ENCODE peak calls at places on chromosomes 5 and 9, in seven cellular contexts. One of them, this sample, is unnamed.

GRCh38 chr5:71697967-71698366 is 21.1 kb upstream of the CARTPT start:
- DNase-seq in ELF-1: peak
- DNase-seq in HEK293T: peak
- DNase-seq in activated gamma-delta T cell treated with Interleukin-2 at 50 U/mL for 16 hours: no peak
- DNase-seq in stimulated activated CD8-positive, alpha-beta memory T cell treated with anti-CD3 and anti-CD28 coated beads, Interleukin-12 subunit alpha, Interleukin-12 subunit beta, amount 100 ng/mL, for 4 hours: no peak
- DNase-seq in activated T-helper 1 cell treated with Interleukin-2 at 50 U/mL for 16 hours: no peak
- DNase-seq in stimulated activated CD4-positive, alpha-beta T cell treated with anti-CD3 and anti-CD28 coated beads, Interleukin-4, amount 100 ng/mL, for 48 hours: no peak
- DNase-seq in this sample: no peak

GRCh38 chr5:77851229-77852067 is 75.3 kb upstream of the TBCA start:
- DNase-seq in stimulated activated CD8-positive, alpha-beta memory T cell treated with anti-CD3 and anti-CD28 coated beads, Interleukin-12 subunit alpha, Interleukin-12 subunit beta, amount 100 ng/mL, for 4 hours: no peak
- DNase-seq in HEK293T: peak
- DNase-seq in ELF-1: peak
- DNase-seq in activated T-helper 1 cell treated with Interleukin-2 at 50 U/mL for 16 hours: no peak
- DNase-seq in stimulated activated CD4-positive, alpha-beta T cell treated with anti-CD3 and anti-CD28 coated beads, Interleukin-4, amount 100 ng/mL, for 48 hours: no peak
- DNase-seq in activated gamma-delta T cell treated with Interleukin-2 at 50 U/mL for 16 hours: no peak
- DNase-seq in this sample: no peak

GRCh38 chr9:97382099-97382718 is 29.7 kb upstream of the TDRD7 start:
- DNase-seq in stimulated activated CD4-positive, alpha-beta T cell treated with anti-CD3 and anti-CD28 coated beads, Interleukin-4, amount 100 ng/mL, for 48 hours: no peak
- DNase-seq in activated T-helper 1 cell treated with Interleukin-2 at 50 U/mL for 16 hours: no peak
- DNase-seq in HEK293T: no peak
- DNase-seq in stimulated activated CD8-positive, alpha-beta memory T cell treated with anti-CD3 and anti-CD28 coated beads, Interleukin-12 subunit alpha, Interleukin-12 subunit beta, amount 100 ng/mL, for 4 hours: no peak
- DNase-seq in activated gamma-delta T cell treated with Interleukin-2 at 50 U/mL for 16 hours: no peak
- DNase-seq in ELF-1: no peak
- DNase-seq in this sample: no peak

GRCh38 chr5:19531374-19531952 is 456.5 kb downstream of the CDH18 start:
- DNase-seq in ELF-1: no peak
- DNase-seq in HEK293T: no peak
- DNase-seq in stimulated activated CD4-positive, alpha-beta T cell treated with anti-CD3 and anti-CD28 coated beads, Interleukin-4, amount 100 ng/mL, for 48 hours: no peak
- DNase-seq in activated T-helper 1 cell treated with Interleukin-2 at 50 U/mL for 16 hours: no peak
- DNase-seq in stimulated activated CD8-positive, alpha-beta memory T cell treated with anti-CD3 and anti-CD28 coated beads, Interleukin-12 subunit alpha, Interleukin-12 subunit beta, amount 100 ng/mL, for 4 hours: no peak
- DNase-seq in activated gamma-delta T cell treated with Interleukin-2 at 50 U/mL for 16 hours: no peak
- DNase-seq in this sample: no peak

GRCh38 chr5:88727705-88728313 is 155.2 kb downstream of the MEF2C start:
- DNase-seq in HEK293T: no peak
- DNase-seq in stimulated activated CD4-positive, alpha-beta T cell treated with anti-CD3 and anti-CD28 coated beads, Interleukin-4, amount 100 ng/mL, for 48 hours: no peak
- DNase-seq in stimulated activated CD8-positive, alpha-beta memory T cell treated with anti-CD3 and anti-CD28 coated beads, Interleukin-12 subunit alpha, Interleukin-12 subunit beta, amount 100 ng/mL, for 4 hours: no peak
- DNase-seq in activated gamma-delta T cell treated with Interleukin-2 at 50 U/mL for 16 hours: no peak
- DNase-seq in activated T-helper 1 cell treated with Interleukin-2 at 50 U/mL for 16 hours: no peak
- DNase-seq in ELF-1: no peak
- DNase-seq in this sample: peak

GRCh38 chr5:100647461-100648230 is 112.5 kb downstream of the FAM174A start:
- DNase-seq in stimulated activated CD8-positive, alpha-beta memory T cell treated with anti-CD3 and anti-CD28 coated beads, Interleukin-12 subunit alpha, Interleukin-12 subunit beta, amount 100 ng/mL, for 4 hours: no peak
- DNase-seq in activated T-helper 1 cell treated with Interleukin-2 at 50 U/mL for 16 hours: no peak
- DNase-seq in HEK293T: peak
- DNase-seq in stimulated activated CD4-positive, alpha-beta T cell treated with anti-CD3 and anti-CD28 coated beads, Interleukin-4, amount 100 ng/mL, for 48 hours: no peak
- DNase-seq in activated gamma-delta T cell treated with Interleukin-2 at 50 U/mL for 16 hours: no peak
- DNase-seq in ELF-1: no peak
- DNase-seq in this sample: no peak

GRCh38 chr9:114385412-114386181 is 2.2 kb downstream of the AKNA start:
- DNase-seq in ELF-1: peak
- DNase-seq in stimulated activated CD4-positive, alpha-beta T cell treated with anti-CD3 and anti-CD28 coated beads, Interleukin-4, amount 100 ng/mL, for 48 hours: peak
- DNase-seq in activated gamma-delta T cell treated with Interleukin-2 at 50 U/mL for 16 hours: peak
- DNase-seq in activated T-helper 1 cell treated with Interleukin-2 at 50 U/mL for 16 hours: peak
- DNase-seq in HEK293T: no peak
- DNase-seq in stimulated activated CD8-positive, alpha-beta memory T cell treated with anti-CD3 and anti-CD28 coated beads, Interleukin-12 subunit alpha, Interleukin-12 subunit beta, amount 100 ng/mL, for 4 hours: peak
- DNase-seq in this sample: peak

GRCh38 chr5:39420482-39421145 is 4.2 kb downstream of the DAB2 start:
- DNase-seq in ELF-1: peak
- DNase-seq in HEK293T: no peak
- DNase-seq in stimulated activated CD4-positive, alpha-beta T cell treated with anti-CD3 and anti-CD28 coated beads, Interleukin-4, amount 100 ng/mL, for 48 hours: no peak
- DNase-seq in activated gamma-delta T cell treated with Interleukin-2 at 50 U/mL for 16 hours: no peak
- DNase-seq in stimulated activated CD8-positive, alpha-beta memory T cell treated with anti-CD3 and anti-CD28 coated beads, Interleukin-12 subunit alpha, Interleukin-12 subunit beta, amount 100 ng/mL, for 4 hours: no peak
- DNase-seq in activated T-helper 1 cell treated with Interleukin-2 at 50 U/mL for 16 hours: no peak
- DNase-seq in this sample: no peak

GRCh38 chr9:107422189-107422802 is 67.3 kb downstream of the KLF4 start:
- DNase-seq in activated T-helper 1 cell treated with Interleukin-2 at 50 U/mL for 16 hours: no peak
- DNase-seq in activated gamma-delta T cell treated with Interleukin-2 at 50 U/mL for 16 hours: no peak
- DNase-seq in stimulated activated CD4-positive, alpha-beta T cell treated with anti-CD3 and anti-CD28 coated beads, Interleukin-4, amount 100 ng/mL, for 48 hours: peak
- DNase-seq in HEK293T: peak
- DNase-seq in stimulated activated CD8-positive, alpha-beta memory T cell treated with anti-CD3 and anti-CD28 coated beads, Interleukin-12 subunit alpha, Interleukin-12 subunit beta, amount 100 ng/mL, for 4 hours: no peak
- DNase-seq in ELF-1: peak
- DNase-seq in this sample: peak

GRCh38 chr5:143509758-143510221 is 106.3 kb upstream of the NR3C1 start:
- DNase-seq in activated gamma-delta T cell treated with Interleukin-2 at 50 U/mL for 16 hours: no peak
- DNase-seq in activated T-helper 1 cell treated with Interleukin-2 at 50 U/mL for 16 hours: no peak
- DNase-seq in HEK293T: no peak
- DNase-seq in ELF-1: no peak
- DNase-seq in stimulated activated CD4-positive, alpha-beta T cell treated with anti-CD3 and anti-CD28 coated beads, Interleukin-4, amount 100 ng/mL, for 48 hours: no peak
- DNase-seq in stimulated activated CD8-positive, alpha-beta memory T cell treated with anti-CD3 and anti-CD28 coated beads, Interleukin-12 subunit alpha, Interleukin-12 subunit beta, amount 100 ng/mL, for 4 hours: no peak
- DNase-seq in this sample: no peak

GRCh38 chr9:14923701-14924100 is 13.5 kb upstream of the FREM1 start:
- DNase-seq in stimulated activated CD8-positive, alpha-beta memory T cell treated with anti-CD3 and anti-CD28 coated beads, Interleukin-12 subunit alpha, Interleukin-12 subunit beta, amount 100 ng/mL, for 4 hours: no peak
- DNase-seq in stimulated activated CD4-positive, alpha-beta T cell treated with anti-CD3 and anti-CD28 coated beads, Interleukin-4, amount 100 ng/mL, for 48 hours: no peak
- DNase-seq in activated gamma-delta T cell treated with Interleukin-2 at 50 U/mL for 16 hours: no peak
- DNase-seq in ELF-1: no peak
- DNase-seq in HEK293T: no peak
- DNase-seq in activated T-helper 1 cell treated with Interleukin-2 at 50 U/mL for 16 hours: no peak
- DNase-seq in this sample: no peak

GRCh38 chr5:177169271-177169670 is 35.7 kb downstream of the NSD1 start:
- DNase-seq in ELF-1: no peak
- DNase-seq in stimulated activated CD8-positive, alpha-beta memory T cell treated with anti-CD3 and anti-CD28 coated beads, Interleukin-12 subunit alpha, Interleukin-12 subunit beta, amount 100 ng/mL, for 4 hours: no peak
- DNase-seq in activated gamma-delta T cell treated with Interleukin-2 at 50 U/mL for 16 hours: no peak
- DNase-seq in stimulated activated CD4-positive, alpha-beta T cell treated with anti-CD3 and anti-CD28 coated beads, Interleukin-4, amount 100 ng/mL, for 48 hours: no peak
- DNase-seq in HEK293T: no peak
- DNase-seq in activated T-helper 1 cell treated with Interleukin-2 at 50 U/mL for 16 hours: no peak
- DNase-seq in this sample: no peak

GRCh38 chr9:14058078-14058688 is 255.8 kb downstream of the NFIB start:
- DNase-seq in stimulated activated CD8-positive, alpha-beta memory T cell treated with anti-CD3 and anti-CD28 coated beads, Interleukin-12 subunit alpha, Interleukin-12 subunit beta, amount 100 ng/mL, for 4 hours: no peak
- DNase-seq in activated gamma-delta T cell treated with Interleukin-2 at 50 U/mL for 16 hours: no peak
- DNase-seq in stimulated activated CD4-positive, alpha-beta T cell treated with anti-CD3 and anti-CD28 coated beads, Interleukin-4, amount 100 ng/mL, for 48 hours: no peak
- DNase-seq in activated T-helper 1 cell treated with Interleukin-2 at 50 U/mL for 16 hours: no peak
- DNase-seq in HEK293T: no peak
- DNase-seq in ELF-1: no peak
- DNase-seq in this sample: no peak

GRCh38 chr5:74673011-74673790 is 11.8 kb upstream of the HEXB start:
- DNase-seq in stimulated activated CD8-positive, alpha-beta memory T cell treated with anti-CD3 and anti-CD28 coated beads, Interleukin-12 subunit alpha, Interleukin-12 subunit beta, amount 100 ng/mL, for 4 hours: no peak
- DNase-seq in activated gamma-delta T cell treated with Interleukin-2 at 50 U/mL for 16 hours: no peak
- DNase-seq in HEK293T: no peak
- DNase-seq in ELF-1: no peak
- DNase-seq in stimulated activated CD4-positive, alpha-beta T cell treated with anti-CD3 and anti-CD28 coated beads, Interleukin-4, amount 100 ng/mL, for 48 hours: no peak
- DNase-seq in activated T-helper 1 cell treated with Interleukin-2 at 50 U/mL for 16 hours: no peak
- DNase-seq in this sample: peak

GRCh38 chr5:127849891-127850290 is 146.7 kb downstream of the CCDC192 start:
- DNase-seq in activated T-helper 1 cell treated with Interleukin-2 at 50 U/mL for 16 hours: no peak
- DNase-seq in stimulated activated CD8-positive, alpha-beta memory T cell treated with anti-CD3 and anti-CD28 coated beads, Interleukin-12 subunit alpha, Interleukin-12 subunit beta, amount 100 ng/mL, for 4 hours: no peak
- DNase-seq in activated gamma-delta T cell treated with Interleukin-2 at 50 U/mL for 16 hours: no peak
- DNase-seq in HEK293T: no peak
- DNase-seq in stimulated activated CD4-positive, alpha-beta T cell treated with anti-CD3 and anti-CD28 coated beads, Interleukin-4, amount 100 ng/mL, for 48 hours: no peak
- DNase-seq in ELF-1: peak
- DNase-seq in this sample: no peak

GRCh38 chr9:133616643-133617405 is 7.6 kb upstream of the FAM163B start:
- DNase-seq in stimulated activated CD4-positive, alpha-beta T cell treated with anti-CD3 and anti-CD28 coated beads, Interleukin-4, amount 100 ng/mL, for 48 hours: no peak
- DNase-seq in stimulated activated CD8-positive, alpha-beta memory T cell treated with anti-CD3 and anti-CD28 coated beads, Interleukin-12 subunit alpha, Interleukin-12 subunit beta, amount 100 ng/mL, for 4 hours: no peak
- DNase-seq in HEK293T: no peak
- DNase-seq in activated gamma-delta T cell treated with Interleukin-2 at 50 U/mL for 16 hours: no peak
- DNase-seq in ELF-1: no peak
- DNase-seq in activated T-helper 1 cell treated with Interleukin-2 at 50 U/mL for 16 hours: no peak
- DNase-seq in this sample: no peak

GRCh38 chr9:19464061-19464763 is 55.4 kb downstream of the ACER2 start:
- DNase-seq in stimulated activated CD8-positive, alpha-beta memory T cell treated with anti-CD3 and anti-CD28 coated beads, Interleukin-12 subunit alpha, Interleukin-12 subunit beta, amount 100 ng/mL, for 4 hours: no peak
- DNase-seq in HEK293T: no peak
- DNase-seq in activated gamma-delta T cell treated with Interleukin-2 at 50 U/mL for 16 hours: no peak
- DNase-seq in activated T-helper 1 cell treated with Interleukin-2 at 50 U/mL for 16 hours: no peak
- DNase-seq in ELF-1: no peak
- DNase-seq in stimulated activated CD4-positive, alpha-beta T cell treated with anti-CD3 and anti-CD28 coated beads, Interleukin-4, amount 100 ng/mL, for 48 hours: no peak
- DNase-seq in this sample: no peak

GRCh38 chr9:122261469-122261881 is 3.2 kb downstream of the RBM18 start:
- DNase-seq in activated gamma-delta T cell treated with Interleukin-2 at 50 U/mL for 16 hours: no peak
- DNase-seq in stimulated activated CD8-positive, alpha-beta memory T cell treated with anti-CD3 and anti-CD28 coated beads, Interleukin-12 subunit alpha, Interleukin-12 subunit beta, amount 100 ng/mL, for 4 hours: no peak
- DNase-seq in ELF-1: no peak
- DNase-seq in HEK293T: no peak
- DNase-seq in stimulated activated CD4-positive, alpha-beta T cell treated with anti-CD3 and anti-CD28 coated beads, Interleukin-4, amount 100 ng/mL, for 48 hours: no peak
- DNase-seq in activated T-helper 1 cell treated with Interleukin-2 at 50 U/mL for 16 hours: no peak
- DNase-seq in this sample: no peak

GRCh38 chr9:133489253-133490190 is 10.6 kb upstream of the SLC2A6 start:
- DNase-seq in stimulated activated CD4-positive, alpha-beta T cell treated with anti-CD3 and anti-CD28 coated beads, Interleukin-4, amount 100 ng/mL, for 48 hours: no peak
- DNase-seq in ELF-1: no peak
- DNase-seq in stimulated activated CD8-positive, alpha-beta memory T cell treated with anti-CD3 and anti-CD28 coated beads, Interleukin-12 subunit alpha, Interleukin-12 subunit beta, amount 100 ng/mL, for 4 hours: no peak
- DNase-seq in activated T-helper 1 cell treated with Interleukin-2 at 50 U/mL for 16 hours: no peak
- DNase-seq in activated gamma-delta T cell treated with Interleukin-2 at 50 U/mL for 16 hours: no peak
- DNase-seq in HEK293T: no peak
- DNase-seq in this sample: no peak

GRCh38 chr5:5191906-5192305 is 51.8 kb downstream of the ADAMTS16 start:
- DNase-seq in stimulated activated CD8-positive, alpha-beta memory T cell treated with anti-CD3 and anti-CD28 coated beads, Interleukin-12 subunit alpha, Interleukin-12 subunit beta, amount 100 ng/mL, for 4 hours: no peak
- DNase-seq in stimulated activated CD4-positive, alpha-beta T cell treated with anti-CD3 and anti-CD28 coated beads, Interleukin-4, amount 100 ng/mL, for 48 hours: no peak
- DNase-seq in HEK293T: no peak
- DNase-seq in ELF-1: no peak
- DNase-seq in activated gamma-delta T cell treated with Interleukin-2 at 50 U/mL for 16 hours: no peak
- DNase-seq in activated T-helper 1 cell treated with Interleukin-2 at 50 U/mL for 16 hours: no peak
- DNase-seq in this sample: no peak

GRCh38 chr5:26569929-26570258 is 468.5 kb downstream of the CDH9 start:
- DNase-seq in stimulated activated CD8-positive, alpha-beta memory T cell treated with anti-CD3 and anti-CD28 coated beads, Interleukin-12 subunit alpha, Interleukin-12 subunit beta, amount 100 ng/mL, for 4 hours: no peak
- DNase-seq in stimulated activated CD4-positive, alpha-beta T cell treated with anti-CD3 and anti-CD28 coated beads, Interleukin-4, amount 100 ng/mL, for 48 hours: no peak
- DNase-seq in HEK293T: no peak
- DNase-seq in activated gamma-delta T cell treated with Interleukin-2 at 50 U/mL for 16 hours: no peak
- DNase-seq in ELF-1: no peak
- DNase-seq in activated T-helper 1 cell treated with Interleukin-2 at 50 U/mL for 16 hours: no peak
- DNase-seq in this sample: no peak

GRCh38 chr9:19101203-19101602 is 1.5 kb downstream of the HAUS6 start:
- DNase-seq in HEK293T: no peak
- DNase-seq in stimulated activated CD8-positive, alpha-beta memory T cell treated with anti-CD3 and anti-CD28 coated beads, Interleukin-12 subunit alpha, Interleukin-12 subunit beta, amount 100 ng/mL, for 4 hours: no peak
- DNase-seq in activated gamma-delta T cell treated with Interleukin-2 at 50 U/mL for 16 hours: no peak
- DNase-seq in activated T-helper 1 cell treated with Interleukin-2 at 50 U/mL for 16 hours: no peak
- DNase-seq in stimulated activated CD4-positive, alpha-beta T cell treated with anti-CD3 and anti-CD28 coated beads, Interleukin-4, amount 100 ng/mL, for 48 hours: no peak
- DNase-seq in ELF-1: no peak
- DNase-seq in this sample: no peak

GRCh38 chr9:116355153-116355827 is 201.7 kb downstream of the PAPPA start:
- DNase-seq in activated T-helper 1 cell treated with Interleukin-2 at 50 U/mL for 16 hours: no peak
- DNase-seq in HEK293T: no peak
- DNase-seq in stimulated activated CD4-positive, alpha-beta T cell treated with anti-CD3 and anti-CD28 coated beads, Interleukin-4, amount 100 ng/mL, for 48 hours: no peak
- DNase-seq in ELF-1: peak
- DNase-seq in activated gamma-delta T cell treated with Interleukin-2 at 50 U/mL for 16 hours: no peak
- DNase-seq in stimulated activated CD8-positive, alpha-beta memory T cell treated with anti-CD3 and anti-CD28 coated beads, Interleukin-12 subunit alpha, Interleukin-12 subunit beta, amount 100 ng/mL, for 4 hours: no peak
- DNase-seq in this sample: no peak

GRCh38 chr9:73911814-73912213 is 585.3 kb upstream of the RORB start:
- DNase-seq in activated T-helper 1 cell treated with Interleukin-2 at 50 U/mL for 16 hours: no peak
- DNase-seq in stimulated activated CD8-positive, alpha-beta memory T cell treated with anti-CD3 and anti-CD28 coated beads, Interleukin-12 subunit alpha, Interleukin-12 subunit beta, amount 100 ng/mL, for 4 hours: no peak
- DNase-seq in ELF-1: no peak
- DNase-seq in activated gamma-delta T cell treated with Interleukin-2 at 50 U/mL for 16 hours: no peak
- DNase-seq in HEK293T: no peak
- DNase-seq in stimulated activated CD4-positive, alpha-beta T cell treated with anti-CD3 and anti-CD28 coated beads, Interleukin-4, amount 100 ng/mL, for 48 hours: no peak
- DNase-seq in this sample: no peak

GRCh38 chr9:127777368-127777960 is 1.0 kb downstream of the SH2D3C start:
- DNase-seq in stimulated activated CD4-positive, alpha-beta T cell treated with anti-CD3 and anti-CD28 coated beads, Interleukin-4, amount 100 ng/mL, for 48 hours: no peak
- DNase-seq in activated T-helper 1 cell treated with Interleukin-2 at 50 U/mL for 16 hours: no peak
- DNase-seq in activated gamma-delta T cell treated with Interleukin-2 at 50 U/mL for 16 hours: no peak
- DNase-seq in ELF-1: no peak
- DNase-seq in HEK293T: no peak
- DNase-seq in stimulated activated CD8-positive, alpha-beta memory T cell treated with anti-CD3 and anti-CD28 coated beads, Interleukin-12 subunit alpha, Interleukin-12 subunit beta, amount 100 ng/mL, for 4 hours: no peak
- DNase-seq in this sample: no peak

GRCh38 chr9:82010711-82011110 is 22.1 kb downstream of the SPATA31D1 start:
- DNase-seq in activated gamma-delta T cell treated with Interleukin-2 at 50 U/mL for 16 hours: no peak
- DNase-seq in stimulated activated CD4-positive, alpha-beta T cell treated with anti-CD3 and anti-CD28 coated beads, Interleukin-4, amount 100 ng/mL, for 48 hours: no peak
- DNase-seq in HEK293T: no peak
- DNase-seq in activated T-helper 1 cell treated with Interleukin-2 at 50 U/mL for 16 hours: no peak
- DNase-seq in ELF-1: no peak
- DNase-seq in stimulated activated CD8-positive, alpha-beta memory T cell treated with anti-CD3 and anti-CD28 coated beads, Interleukin-12 subunit alpha, Interleukin-12 subunit beta, amount 100 ng/mL, for 4 hours: no peak
- DNase-seq in this sample: no peak

GRCh38 chr5:56330167-56330566 is 97.0 kb upstream of the ANKRD55 start:
- DNase-seq in HEK293T: no peak
- DNase-seq in activated T-helper 1 cell treated with Interleukin-2 at 50 U/mL for 16 hours: no peak
- DNase-seq in stimulated activated CD8-positive, alpha-beta memory T cell treated with anti-CD3 and anti-CD28 coated beads, Interleukin-12 subunit alpha, Interleukin-12 subunit beta, amount 100 ng/mL, for 4 hours: no peak
- DNase-seq in ELF-1: no peak
- DNase-seq in activated gamma-delta T cell treated with Interleukin-2 at 50 U/mL for 16 hours: no peak
- DNase-seq in stimulated activated CD4-positive, alpha-beta T cell treated with anti-CD3 and anti-CD28 coated beads, Interleukin-4, amount 100 ng/mL, for 48 hours: no peak
- DNase-seq in this sample: no peak

GRCh38 chr5:83562817-83563557 is 91.4 kb downstream of the VCAN start:
- DNase-seq in activated gamma-delta T cell treated with Interleukin-2 at 50 U/mL for 16 hours: no peak
- DNase-seq in activated T-helper 1 cell treated with Interleukin-2 at 50 U/mL for 16 hours: no peak
- DNase-seq in stimulated activated CD8-positive, alpha-beta memory T cell treated with anti-CD3 and anti-CD28 coated beads, Interleukin-12 subunit alpha, Interleukin-12 subunit beta, amount 100 ng/mL, for 4 hours: no peak
- DNase-seq in stimulated activated CD4-positive, alpha-beta T cell treated with anti-CD3 and anti-CD28 coated beads, Interleukin-4, amount 100 ng/mL, for 48 hours: no peak
- DNase-seq in ELF-1: no peak
- DNase-seq in HEK293T: no peak
- DNase-seq in this sample: no peak

GRCh38 chr5:172413601-172414000 is 40.7 kb downstream of the SH3PXD2B start:
- DNase-seq in activated T-helper 1 cell treated with Interleukin-2 at 50 U/mL for 16 hours: no peak
- DNase-seq in stimulated activated CD8-positive, alpha-beta memory T cell treated with anti-CD3 and anti-CD28 coated beads, Interleukin-12 subunit alpha, Interleukin-12 subunit beta, amount 100 ng/mL, for 4 hours: no peak
- DNase-seq in stimulated activated CD4-positive, alpha-beta T cell treated with anti-CD3 and anti-CD28 coated beads, Interleukin-4, amount 100 ng/mL, for 48 hours: no peak
- DNase-seq in activated gamma-delta T cell treated with Interleukin-2 at 50 U/mL for 16 hours: no peak
- DNase-seq in ELF-1: no peak
- DNase-seq in HEK293T: no peak
- DNase-seq in this sample: no peak

GRCh38 chr5:152274206-152274605 is 130.9 kb downstream of the NMUR2 start:
- DNase-seq in stimulated activated CD4-positive, alpha-beta T cell treated with anti-CD3 and anti-CD28 coated beads, Interleukin-4, amount 100 ng/mL, for 48 hours: no peak
- DNase-seq in ELF-1: no peak
- DNase-seq in activated T-helper 1 cell treated with Interleukin-2 at 50 U/mL for 16 hours: no peak
- DNase-seq in stimulated activated CD8-positive, alpha-beta memory T cell treated with anti-CD3 and anti-CD28 coated beads, Interleukin-12 subunit alpha, Interleukin-12 subunit beta, amount 100 ng/mL, for 4 hours: no peak
- DNase-seq in activated gamma-delta T cell treated with Interleukin-2 at 50 U/mL for 16 hours: no peak
- DNase-seq in HEK293T: no peak
- DNase-seq in this sample: no peak

GRCh38 chr9:125538092-125538473 is 168.9 kb downstream of the MAPKAP1 start:
- DNase-seq in activated T-helper 1 cell treated with Interleukin-2 at 50 U/mL for 16 hours: no peak
- DNase-seq in stimulated activated CD8-positive, alpha-beta memory T cell treated with anti-CD3 and anti-CD28 coated beads, Interleukin-12 subunit alpha, Interleukin-12 subunit beta, amount 100 ng/mL, for 4 hours: no peak
- DNase-seq in activated gamma-delta T cell treated with Interleukin-2 at 50 U/mL for 16 hours: no peak
- DNase-seq in stimulated activated CD4-positive, alpha-beta T cell treated with anti-CD3 and anti-CD28 coated beads, Interleukin-4, amount 100 ng/mL, for 48 hours: no peak
- DNase-seq in ELF-1: no peak
- DNase-seq in HEK293T: no peak
- DNase-seq in this sample: peak

GRCh38 chr9:26744362-26744965 is 148.1 kb downstream of the CAAP1 start:
- DNase-seq in activated T-helper 1 cell treated with Interleukin-2 at 50 U/mL for 16 hours: no peak
- DNase-seq in HEK293T: no peak
- DNase-seq in ELF-1: no peak
- DNase-seq in activated gamma-delta T cell treated with Interleukin-2 at 50 U/mL for 16 hours: no peak
- DNase-seq in stimulated activated CD8-positive, alpha-beta memory T cell treated with anti-CD3 and anti-CD28 coated beads, Interleukin-12 subunit alpha, Interleukin-12 subunit beta, amount 100 ng/mL, for 4 hours: no peak
- DNase-seq in stimulated activated CD4-positive, alpha-beta T cell treated with anti-CD3 and anti-CD28 coated beads, Interleukin-4, amount 100 ng/mL, for 48 hours: no peak
- DNase-seq in this sample: peak

GRCh38 chr5:141560141-141560540 is 58.7 kb downstream of the DIAPH1 start:
- DNase-seq in ELF-1: no peak
- DNase-seq in stimulated activated CD8-positive, alpha-beta memory T cell treated with anti-CD3 and anti-CD28 coated beads, Interleukin-12 subunit alpha, Interleukin-12 subunit beta, amount 100 ng/mL, for 4 hours: no peak
- DNase-seq in stimulated activated CD4-positive, alpha-beta T cell treated with anti-CD3 and anti-CD28 coated beads, Interleukin-4, amount 100 ng/mL, for 48 hours: no peak
- DNase-seq in activated T-helper 1 cell treated with Interleukin-2 at 50 U/mL for 16 hours: no peak
- DNase-seq in activated gamma-delta T cell treated with Interleukin-2 at 50 U/mL for 16 hours: no peak
- DNase-seq in HEK293T: no peak
- DNase-seq in this sample: no peak

GRCh38 chr5:151068189-151068570 is 12.7 kb downstream of the TNIP1 start:
- DNase-seq in stimulated activated CD4-positive, alpha-beta T cell treated with anti-CD3 and anti-CD28 coated beads, Interleukin-4, amount 100 ng/mL, for 48 hours: no peak
- DNase-seq in HEK293T: no peak
- DNase-seq in stimulated activated CD8-positive, alpha-beta memory T cell treated with anti-CD3 and anti-CD28 coated beads, Interleukin-12 subunit alpha, Interleukin-12 subunit beta, amount 100 ng/mL, for 4 hours: no peak
- DNase-seq in activated T-helper 1 cell treated with Interleukin-2 at 50 U/mL for 16 hours: no peak
- DNase-seq in ELF-1: no peak
- DNase-seq in activated gamma-delta T cell treated with Interleukin-2 at 50 U/mL for 16 hours: no peak
- DNase-seq in this sample: no peak

GRCh38 chr5:73603998-73604397 is 22.0 kb upstream of the ARHGEF28 start:
- DNase-seq in activated T-helper 1 cell treated with Interleukin-2 at 50 U/mL for 16 hours: no peak
- DNase-seq in stimulated activated CD8-positive, alpha-beta memory T cell treated with anti-CD3 and anti-CD28 coated beads, Interleukin-12 subunit alpha, Interleukin-12 subunit beta, amount 100 ng/mL, for 4 hours: no peak
- DNase-seq in ELF-1: no peak
- DNase-seq in activated gamma-delta T cell treated with Interleukin-2 at 50 U/mL for 16 hours: no peak
- DNase-seq in HEK293T: no peak
- DNase-seq in stimulated activated CD4-positive, alpha-beta T cell treated with anti-CD3 and anti-CD28 coated beads, Interleukin-4, amount 100 ng/mL, for 48 hours: no peak
- DNase-seq in this sample: no peak

GRCh38 chr5:33272288-33272687 is 168.5 kb upstream of the TARS1 start:
- DNase-seq in HEK293T: no peak
- DNase-seq in stimulated activated CD8-positive, alpha-beta memory T cell treated with anti-CD3 and anti-CD28 coated beads, Interleukin-12 subunit alpha, Interleukin-12 subunit beta, amount 100 ng/mL, for 4 hours: no peak
- DNase-seq in stimulated activated CD4-positive, alpha-beta T cell treated with anti-CD3 and anti-CD28 coated beads, Interleukin-4, amount 100 ng/mL, for 48 hours: no peak
- DNase-seq in activated T-helper 1 cell treated with Interleukin-2 at 50 U/mL for 16 hours: no peak
- DNase-seq in ELF-1: no peak
- DNase-seq in activated gamma-delta T cell treated with Interleukin-2 at 50 U/mL for 16 hours: no peak
- DNase-seq in this sample: peak

This sample was measured in HCT116.